ENCODE peak calls at places on chromosome 15, in four cellular contexts. A, I, W and C are unnamed samples.
A peak's percentile ranks its signal among the peaks of the same experiment; 100 is the strongest.

GRCh38 chr15:27797765-27798164 is 301.4 kb downstream of the OCA2 start:
- DNase-seq in A (no peak), I (no peak), W (no peak), C (no peak)

GRCh38 chr15:43934480-43934879 is 107.7 kb downstream of the WDR76 start:
- DNase-seq in A (no peak), I (no peak), W (no peak), C (no peak)

GRCh38 chr15:25059698-25060471 is 105.1 kb downstream of the SNRPN start:
- DNase-seq in A (no peak), I (no peak), W (no peak), C (no peak)

GRCh38 chr15:78661001-78661400 is 20.0 kb upstream of the CHRNB4 start:
- DNase-seq in A (no peak), I (no peak), W (no peak), C (no peak)

GRCh38 chr15:34239151-34239761 is 14.4 kb downstream of the EMC4 start:
- DNase-seq in A (no peak), I (no peak), W (no peak), C (peak; percentile 6)

GRCh38 chr15:23503546-23503945 is 56.5 kb upstream of the GOLGA6L2 start:
- DNase-seq in A (no peak), I (no peak), W (no peak), C (no peak)

GRCh38 chr15:41423979-41424659 is 7.2 kb downstream of the RTF1 start:
- DNase-seq in A (no peak), I (no peak), W (peak; percentile 44), C (no peak)

GRCh38 chr15:34815836-34816235 is 20.5 kb upstream of the ACTC1 start:
- DNase-seq in A (no peak), I (no peak), W (no peak), C (no peak)

GRCh38 chr15:45635763-45636292 is 999 bp downstream of the SQOR start:
- DNase-seq in A (no peak), I (no peak), W (no peak), C (no peak)

GRCh38 chr15:84023636-84024035 is 211.9 kb upstream of the GOLGA6L4 start:
- DNase-seq in A (peak; percentile 48), I (peak; percentile 62), W (no peak), C (peak; percentile 24)

GRCh38 chr15:56040081-56041035 is 46.9 kb upstream of the NEDD4 start:
- DNase-seq in A (no peak), I (peak; percentile 47), W (no peak), C (peak; percentile 80)

GRCh38 chr15:58506787-58507671 is 75.2 kb downstream of the LIPC start:
- DNase-seq in A (no peak), I (no peak), W (no peak), C (no peak)

GRCh38 chr15:78004222-78004727 is 73.2 kb downstream of the TBC1D2B start:
- DNase-seq in A (no peak), I (no peak), W (no peak), C (no peak)

GRCh38 chr15:38504680-38505467 is 50.9 kb downstream of the FAM98B start:
- DNase-seq in A (no peak), I (no peak), W (no peak), C (no peak)

GRCh38 chr15:59052915-59053407 is 52.0 kb upstream of the CCNB2 start:
- DNase-seq in A (no peak), I (no peak), W (no peak), C (no peak)

GRCh38 chr15:65331811-65332210 is 27.3 kb downstream of the RNU5B-1 start:
- DNase-seq in A (no peak), I (no peak), W (no peak), C (no peak)

GRCh38 chr15:90539789-90540188 is 10.1 kb downstream of the CRTC3 start:
- DNase-seq in A (no peak), I (no peak), W (no peak), C (no peak)

GRCh38 chr15:43225201-43225949 is 4.6 kb upstream of the EPB42 start:
- DNase-seq in A (no peak), I (peak; percentile 78), W (peak; percentile 45), C (peak; percentile 63)

GRCh38 chr15:41791970-41792637 is 17.8 kb downstream of the MAPKBP1 start:
- DNase-seq in A (no peak), I (no peak), W (no peak), C (no peak)

GRCh38 chr15:90231028-90232017 is 2.4 kb downstream of the CIB1 start:
- DNase-seq in A (no peak), I (no peak), W (peak; percentile 32), C (no peak)

GRCh38 chr15:30877070-30877469 is 26.6 kb upstream of the FAN1 start:
- DNase-seq in A (no peak), I (no peak), W (no peak), C (no peak)

GRCh38 chr15:42364529-42364928 is 5.2 kb downstream of the CAPN3 start:
- DNase-seq in A (no peak), I (no peak), W (no peak), C (no peak)

GRCh38 chr15:88456733-88457132 is 10.5 kb downstream of the MRPL46 start:
- DNase-seq in A (no peak), I (no peak), W (no peak), C (no peak)

GRCh38 chr15:76108021-76108723 is 48.4 kb downstream of the TMEM266 start:
- DNase-seq in A (no peak), I (no peak), W (no peak), C (no peak)

GRCh38 chr15:73809728-73810501 is 56.8 kb upstream of the INSYN1 start:
- DNase-seq in A (no peak), I (no peak), W (no peak), C (no peak)

GRCh38 chr15:55782901-55783300 is 39.9 kb upstream of the PRTG start:
- DNase-seq in A (no peak), I (no peak), W (no peak), C (no peak)

GRCh38 chr15:31297880-31298456 is 28.7 kb upstream of the KLF13 start:
- DNase-seq in A (peak; percentile 37), I (peak; percentile 21), W (no peak), C (no peak)

GRCh38 chr15:57382969-57383368 is 6.7 kb downstream of the CGNL1 start:
- DNase-seq in A (no peak), I (peak; percentile 38), W (no peak), C (no peak)

GRCh38 chr15:56984681-56985515 is 66.5 kb downstream of the TCF12 start:
- DNase-seq in A (no peak), I (no peak), W (no peak), C (no peak)

GRCh38 chr15:33735637-33736247 is 232.6 kb upstream of the CHRM5 start:
- DNase-seq in A (no peak), I (peak; percentile 46), W (no peak), C (peak; percentile 13)

GRCh38 chr15:56918907-56919707 is 663 bp downstream of the TCF12 start:
- DNase-seq in A (peak; percentile 70), I (peak; percentile 70), W (no peak), C (peak; percentile 25)

GRCh38 chr15:66043264-66043663 is 174.0 kb downstream of the RAB11A start:
- DNase-seq in A (no peak), I (no peak), W (no peak), C (peak; percentile 65)

GRCh38 chr15:94079459-94079858 is 151.9 kb upstream of the MCTP2 start:
- DNase-seq in A (no peak), I (no peak), W (no peak), C (no peak)

GRCh38 chr15:94080989-94081605 is 150.3 kb upstream of the MCTP2 start:
- DNase-seq in A (no peak), I (no peak), W (no peak), C (no peak)

GRCh38 chr15:94079968-94080367 is 151.4 kb upstream of the MCTP2 start:
- DNase-seq in A (no peak), I (no peak), W (no peak), C (no peak)

GRCh38 chr15:94081829-94082228 is 149.5 kb upstream of the MCTP2 start:
- DNase-seq in A (no peak), I (no peak), W (no peak), C (no peak)

GRCh38 chr15:94080416-94080815 is 150.9 kb upstream of the MCTP2 start:
- DNase-seq in A (peak; percentile 47), I (no peak), W (no peak), C (no peak)
- TF ChIP-seq CREB1 in A (no peak), I (no peak), W (no peak), C (no peak)

DNA sequence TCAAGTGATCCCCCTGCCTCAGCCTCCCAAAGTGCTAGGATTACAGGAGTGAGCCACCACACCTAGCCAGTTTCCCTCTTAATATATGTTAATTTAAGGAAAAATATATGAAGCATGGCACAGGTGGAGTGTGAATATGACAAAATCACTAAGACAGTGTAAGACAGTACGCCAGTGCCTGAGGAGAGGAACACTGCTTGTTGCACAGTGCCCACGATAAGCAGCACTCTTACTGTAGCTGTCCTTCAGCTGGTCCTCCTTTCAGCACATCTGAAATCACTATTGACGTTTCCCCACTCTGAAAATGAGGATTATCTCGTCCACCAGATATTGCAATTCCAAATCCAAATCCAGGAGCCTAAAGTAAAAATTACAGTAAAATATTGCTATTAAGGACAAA is 49.3 kb downstream of the TJP1 start:
- DNase-seq in A (no peak), I (no peak), W (no peak), C (no peak)
- H2AFZ ChIP-seq in A (no peak overlapping the region), I (no peak overlapping the region), W (no peak overlapping the region), C (no peak overlapping the region)

GRCh38 chr15:26391556-26392229 is 381.2 kb downstream of the GABRB3 start:
- DNase-seq in A (no peak), I (no peak), W (no peak), C (no peak)
- TF ChIP-seq CBX5 in A (no peak), I (no peak), W (no peak), C (no peak)

GRCh38 chr15:86894269-86894668 is 814.6 kb downstream of the AGBL1 start:
- DNase-seq in A (no peak), I (no peak), W (no peak), C (no peak)
- TF ChIP-seq CREB1 in A (no peak), I (no peak), W (no peak), C (no peak)

GRCh38 chr15:100733786-100734185 is 131.4 kb downstream of the ASB7 start:
- DNase-seq in A (no peak), I (no peak), W (no peak), C (no peak)

GRCh38 chr15:100731259-100732156 is 129.1 kb downstream of the ASB7 start:
- DNase-seq in A (no peak), I (no peak), W (no peak), C (no peak)

GRCh38 chr15:100734606-100735005 is 132.2 kb downstream of the ASB7 start:
- DNase-seq in A (no peak), I (no peak), W (no peak), C (no peak)

GRCh38 chr15:100732359-100733055 is 130.1 kb downstream of the ASB7 start:
- DNase-seq in A (peak; percentile 30), I (no peak), W (no peak), C (no peak)

DNA sequence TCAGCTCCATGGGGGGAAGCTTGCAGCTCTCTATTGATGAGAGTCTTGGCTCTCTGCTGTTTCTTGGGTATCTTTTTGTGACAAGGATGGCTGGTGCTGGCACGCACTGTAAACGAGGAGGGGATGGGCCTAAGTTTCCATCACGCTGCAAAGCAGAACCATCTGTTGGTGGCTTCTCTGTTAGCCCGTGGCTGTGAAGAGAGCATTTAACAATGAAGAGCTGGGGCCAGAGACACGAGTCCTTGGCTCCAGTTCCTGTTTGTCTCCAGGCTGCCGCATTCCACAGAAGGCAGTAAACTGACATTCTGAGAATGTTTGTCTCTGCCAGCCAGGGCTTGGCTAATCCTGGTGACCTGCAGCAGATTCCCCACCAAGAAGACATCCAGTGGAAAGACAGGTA is 130.7 kb downstream of the ASB7 start:
- DNase-seq in A (peak; percentile 19), I (no peak), W (no peak), C (no peak)
- H2AFZ ChIP-seq in A (no peak overlapping the region), I (no peak overlapping the region), W (no peak overlapping the region), C (no peak overlapping the region)